ENCODE peak calls at places on chromosomes 12 and 14, in four cellular contexts. M is astrocyte of the hippocampus; Y is stimulated activated CD4-positive, alpha-beta T cell treated with anti-CD3 and anti-CD28 coated beads, Interleukin-4, amount 100 ng/mL, for 48 hours; P is B cell. U is an unnamed sample.

GRCh38 chr12:113555226-113555625 is 83.6 kb upstream of the LHX5 start:
- DNase-seq in M (no peak), Y (no peak), P (no peak), U (no peak)

GRCh38 chr14:44531648-44532047 is 24.6 kb upstream of the FSCB start:
- DNase-seq in M (no peak), Y (no peak), P (no peak), U (no peak)

GRCh38 chr12:124369055-124369900 is 74.4 kb downstream of the RFLNA start:
- DNase-seq in M (peak; percentile 97), Y (no peak), P (no peak), U (no peak)

GRCh38 chr12:56487448-56488040 is 417 bp downstream of the GLS2 start:
- DNase-seq in M (peak; percentile 49), Y (peak; percentile 20), P (no peak), U (peak; percentile 83)

GRCh38 chr12:113647048-113647447 is 175.4 kb upstream of the LHX5 start:
- DNase-seq in M (no peak), Y (no peak), P (no peak), U (peak; percentile 72)

GRCh38 chr12:106138646-106139421 is at the start of gene NUAK1:
- DNase-seq in M (peak; percentile 94), Y (no peak), P (no peak), U (no peak)

GRCh38 chr12:105273601-105274000 is 37.6 kb upstream of the APPL2 start:
- DNase-seq in M (no peak), Y (no peak), P (no peak), U (no peak)

GRCh38 chr14:68688872-68689371 is 103.9 kb downstream of the ZFP36L1 start:
- DNase-seq in M (peak; percentile 71), Y (no peak), P (peak; percentile 56), U (peak; percentile 50)

GRCh38 chr12:4278582-4278939 is 5.0 kb downstream of the CCND2 start:
- DNase-seq in M (peak; percentile 54), Y (no peak), P (no peak), U (no peak)

GRCh38 chr14:22780941-22781605 is 14.6 kb downstream of the OXA1L start:
- DNase-seq in M (peak; percentile 9), Y (no peak), P (no peak), U (no peak)

GRCh38 chr12:43444940-43445564 is 107.0 kb downstream of the ADAMTS20 start:
- DNase-seq in M (peak; percentile 68), Y (peak; percentile 56), P (peak; percentile 44), U (no peak)

GRCh38 chr14:92637228-92637627 is 111.2 kb downstream of the LGMN start:
- DNase-seq in M (peak; percentile 29), Y (no peak), P (no peak), U (no peak)

GRCh38 chr14:26917086-26917485 is 319.3 kb upstream of the NOVA1 start:
- DNase-seq in M (peak; percentile 9), Y (no peak), P (no peak), U (no peak)

GRCh38 chr14:81449114-81449513 is 49.0 kb upstream of the STON2 start:
- DNase-seq in M (no peak), Y (no peak), P (no peak), U (no peak)

GRCh38 chr12:120844297-120844696 is 59.9 kb downstream of the SPPL3 start:
- DNase-seq in M (no peak), Y (no peak), P (no peak), U (no peak)

GRCh38 chr14:100761481-100761880 is 34.8 kb downstream of the DLK1 start:
- DNase-seq in M (peak; percentile 67), Y (no peak), P (no peak), U (no peak)

GRCh38 chr14:103070971-103071542 is 13.0 kb upstream of the LBHD2 start:
- DNase-seq in M (no peak), Y (no peak), P (no peak), U (no peak)

GRCh38 chr12:131830335-131831020 is 2.3 kb downstream of the MMP17 start:
- DNase-seq in M (peak; percentile 93), Y (peak; percentile 34), P (no peak), U (peak; percentile 77)

GRCh38 chr14:57884175-57884574 is 18.3 kb upstream of the SLC35F4 start:
- DNase-seq in M (no peak), Y (no peak), P (no peak), U (no peak)

GRCh38 chr14:51242545-51243490 is 2.8 kb downstream of the TMX1 start:
- DNase-seq in M (peak; percentile 37), Y (no peak), P (no peak), U (no peak)

GRCh38 chr14:22898302-22898894 is 15.4 kb downstream of the REM2 start:
- DNase-seq in M (peak; percentile 23), Y (no peak), P (no peak), U (no peak)

GRCh38 chr14:55074662-55075061 is 23.2 kb downstream of the MAPK1IP1L start:
- DNase-seq in M (no peak), Y (no peak), P (peak; percentile 51), U (no peak)

GRCh38 chr12:19105468-19105867 is 24.1 kb upstream of the PLEKHA5 start:
- DNase-seq in M (no peak), Y (no peak), P (no peak), U (no peak)

GRCh38 chr12:9244894-9245293 is 36.7 kb upstream of the PZP start:
- DNase-seq in M (no peak), Y (peak; percentile 50), P (no peak), U (no peak)

U was measured in H1.